ENCODE peak calls at places on chromosome 15, in eight cellular contexts. Z is adrenal gland, Y is neural progenitor cell, M is progenitor cell of endocrine pancreas, J is foreskin fibroblast, R is GM12864, P is AG10803, C is choroid plexus epithelial cell. E is an unnamed sample.

GRCh38 chr15:92011611-92012367 is 158.3 kb downstream of the SLCO3A1 start:
- DNase-seq in Z (peak), Y (no peak), M (no peak), J (no peak), R (no peak), P (peak), C (no peak), E (no peak)

GRCh38 chr15:43775411-43775965 is 1.3 kb downstream of the ELL3 start:
- DNase-seq in Z (peak), Y (peak), M (no peak), J (no peak), R (no peak), P (peak), C (no peak), E (peak)

GRCh38 chr15:73374599-73374998 is 5.8 kb upstream of the HCN4 start:
- DNase-seq in Z (no peak), Y (no peak), M (no peak), J (no peak), R (no peak), P (no peak), C (no peak), E (no peak)

GRCh38 chr15:62781081-62781497 is 261.5 kb upstream of the TPM1 start:
- DNase-seq in Z (no peak), Y (peak), M (no peak), J (no peak), R (no peak), P (no peak), C (no peak), E (no peak)

GRCh38 chr15:25182736-25183445 is 228.1 kb downstream of the SNRPN start:
- DNase-seq in Z (no peak), Y (no peak), M (no peak), J (no peak), R (no peak), P (no peak), C (no peak), E (no peak)

GRCh38 chr15:93989611-93990010 is 241.8 kb upstream of the MCTP2 start:
- DNase-seq in Z (no peak), Y (no peak), M (no peak), J (no peak), R (no peak), P (no peak), C (no peak), E (no peak)

GRCh38 chr15:40830884-40831283 is 2.4 kb upstream of the PPP1R14D start:
- DNase-seq in Z (no peak), Y (no peak), M (no peak), J (no peak), R (no peak), P (no peak), C (no peak), E (peak)

GRCh38 chr15:34647569-34648334 is 64.3 kb upstream of the GOLGA8B start:
- DNase-seq in Z (peak), Y (no peak), M (no peak), J (no peak), R (no peak), P (no peak), C (peak), E (no peak)

GRCh38 chr15:92832992-92833438 is 67.1 kb upstream of the CHD2 start:
- DNase-seq in Z (no peak), Y (no peak), M (no peak), J (no peak), R (no peak), P (peak), C (peak), E (no peak)

GRCh38 chr15:29024681-29025080 is 138.9 kb downstream of the APBA2 start:
- DNase-seq in Z (no peak), Y (no peak), M (no peak), J (no peak), R (no peak), P (no peak), C (no peak), E (no peak)

GRCh38 chr15:63401078-63401477 is 19.4 kb upstream of the CA12 start:
- DNase-seq in Z (no peak), Y (no peak), M (no peak), J (no peak), R (no peak), P (no peak), C (no peak), E (no peak)

GRCh38 chr15:71440479-71441071 is 325.3 kb downstream of the THSD4 start:
- DNase-seq in Z (no peak), Y (peak), M (no peak), J (peak), R (peak), P (peak), C (peak), E (no peak)

GRCh38 chr15:25181290-25182097 is 226.7 kb downstream of the SNRPN start:
- DNase-seq in Z (no peak), Y (no peak), M (peak), J (no peak), R (no peak), P (no peak), C (no peak), E (no peak)

GRCh38 chr15:60840703-60841411 is 361.9 kb upstream of the ICE2 start:
- DNase-seq in Z (no peak), Y (peak), M (no peak), J (no peak), R (no peak), P (no peak), C (no peak), E (no peak)

GRCh38 chr15:89116404-89116803 is 28.1 kb downstream of the ABHD2 start:
- DNase-seq in Z (no peak), Y (no peak), M (no peak), J (no peak), R (no peak), P (no peak), C (no peak), E (no peak)

GRCh38 chr15:40308844-40309189 is 1.1 kb upstream of the PLCB2 start:
- DNase-seq in Z (no peak), Y (no peak), M (no peak), J (no peak), R (no peak), P (no peak), C (no peak), E (no peak)

GRCh38 chr15:82850731-82851130 is 41.3 kb downstream of the WHAMM start:
- DNase-seq in Z (peak), Y (no peak), M (no peak), J (peak), R (no peak), P (no peak), C (no peak), E (no peak)

GRCh38 chr15:44595656-44596510 is 58.9 kb downstream of the EIF3J start:
- DNase-seq in Z (no peak), Y (no peak), M (no peak), J (no peak), R (peak), P (no peak), C (no peak), E (no peak)

GRCh38 chr15:34102175-34102925 is 467 bp downstream of the PGBD4 start:
- DNase-seq in Z (no peak), Y (no peak), M (no peak), J (no peak), R (no peak), P (no peak), C (peak), E (no peak)

GRCh38 chr15:51051776-51052175 is 42.9 kb downstream of the TNFAIP8L3 start:
- DNase-seq in Z (peak), Y (no peak), M (no peak), J (no peak), R (no peak), P (peak), C (no peak), E (no peak)

GRCh38 chr15:43277901-43278300 is 11.2 kb upstream of the TGM5 start:
- DNase-seq in Z (no peak), Y (no peak), M (no peak), J (no peak), R (no peak), P (no peak), C (no peak), E (no peak)

GRCh38 chr15:40775740-40776536 is 6.2 kb downstream of the C15orf62 start:
- DNase-seq in Z (peak), Y (no peak), M (no peak), J (no peak), R (no peak), P (no peak), C (no peak), E (no peak)

GRCh38 chr15:67504796-67505195 is 16.1 kb upstream of the C15orf61 start:
- DNase-seq in Z (no peak), Y (no peak), M (no peak), J (peak), R (no peak), P (peak), C (no peak), E (no peak)

GRCh38 chr15:65529754-65530317 is 427 bp upstream of the HACD3 start:
- DNase-seq in Z (no peak), Y (no peak), M (no peak), J (no peak), R (no peak), P (no peak), C (no peak), E (no peak)

GRCh38 chr15:82970078-82970686 is 15.8 kb upstream of the RAMAC start:
- DNase-seq in Z (no peak), Y (no peak), M (no peak), J (no peak), R (no peak), P (no peak), C (no peak), E (no peak)

GRCh38 chr15:66917904-66918448 is 147.4 kb upstream of the SMAD3 start:
- DNase-seq in Z (no peak), Y (no peak), M (no peak), J (no peak), R (no peak), P (no peak), C (no peak), E (no peak)

GRCh38 chr15:99384992-99385669 is 133.8 kb downstream of the LRRC28 start:
- DNase-seq in Z (no peak), Y (no peak), M (no peak), J (no peak), R (no peak), P (no peak), C (peak), E (no peak)

GRCh38 chr15:95626501-95627361 is 703.8 kb upstream of the NR2F2 start:
- DNase-seq in Z (no peak), Y (peak), M (no peak), J (no peak), R (no peak), P (no peak), C (peak), E (no peak)

GRCh38 chr15:78162038-78162437 is 12.9 kb downstream of the IDH3A start:
- DNase-seq in Z (no peak), Y (no peak), M (no peak), J (no peak), R (no peak), P (no peak), C (no peak), E (no peak)

GRCh38 chr15:60062826-60063225 is 58.7 kb downstream of the FOXB1 start:
- DNase-seq in Z (no peak), Y (no peak), M (no peak), J (peak), R (no peak), P (peak), C (peak), E (no peak)

GRCh38 chr15:47184003-47184404 is 533.3 kb upstream of the SEMA6D start:
- DNase-seq in Z (no peak), Y (peak), M (peak), J (peak), R (no peak), P (no peak), C (no peak), E (peak)

GRCh38 chr15:61159901-61160300 is 69.2 kb downstream of the RORA start:
- DNase-seq in Z (no peak), Y (no peak), M (no peak), J (no peak), R (no peak), P (no peak), C (no peak), E (no peak)

GRCh38 chr15:63491116-63491817 is 13.1 kb upstream of the USP3 start:
- DNase-seq in Z (no peak), Y (no peak), M (no peak), J (no peak), R (no peak), P (peak), C (no peak), E (no peak)

GRCh38 chr15:42286445-42287029 is 13.3 kb upstream of the TMEM87A start:
- DNase-seq in Z (no peak), Y (no peak), M (no peak), J (peak), R (no peak), P (peak), C (peak), E (no peak)

GRCh38 chr15:38299216-38299615 is 46.6 kb downstream of the SPRED1 start:
- DNase-seq in Z (no peak), Y (no peak), M (no peak), J (peak), R (no peak), P (peak), C (peak), E (no peak)

GRCh38 chr15:30023798-30024295 is 58.9 kb upstream of the GOLGA8J start:
- DNase-seq in Z (no peak), Y (no peak), M (no peak), J (peak), R (no peak), P (peak), C (peak), E (no peak)

GRCh38 chr15:63042879-63043340 is 363 bp downstream of the TPM1 start:
- DNase-seq in Z (no peak), Y (peak), M (no peak), J (no peak), R (no peak), P (no peak), C (peak), E (no peak)

GRCh38 chr15:56460046-56460445 is 4.9 kb downstream of the MNS1 start:
- DNase-seq in Z (no peak), Y (no peak), M (no peak), J (no peak), R (no peak), P (peak), C (no peak), E (no peak)

DNA sequence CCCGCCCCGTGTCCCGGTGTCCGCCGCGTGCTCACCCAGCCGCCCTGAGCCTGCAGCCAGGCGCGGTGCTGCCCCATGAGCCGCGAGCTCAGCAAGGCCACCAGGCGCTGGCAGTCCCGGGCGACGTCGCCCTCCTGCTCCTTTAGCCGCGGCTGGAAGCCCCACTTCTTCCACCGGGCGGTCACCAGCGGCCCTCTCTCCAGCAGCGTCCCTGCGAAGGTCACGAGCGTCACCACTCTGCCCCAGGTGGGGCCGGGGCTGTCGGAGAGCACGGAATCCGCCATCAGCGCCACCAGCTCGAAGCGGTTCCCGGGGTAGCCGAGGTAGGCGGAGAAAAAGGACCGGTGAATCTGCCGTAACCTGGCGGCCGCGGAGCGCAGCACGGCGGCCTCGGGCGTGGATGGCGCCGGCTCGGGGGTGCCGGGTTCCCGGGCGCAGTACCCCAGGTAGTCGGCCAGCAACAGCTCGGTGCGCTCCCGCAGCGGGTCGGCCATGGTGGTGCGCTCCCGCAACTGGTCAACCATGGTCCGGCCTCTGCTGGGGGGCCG is 298 bp downstream of the BCL2L10 start:
- DNase-seq in Z (peak), Y (no peak), M (no peak), J (no peak), R (no peak), P (no peak), C (no peak), E (peak)
- TF ChIP-seq CTCF in Z (no peak), Y (no peak), M (no peak), J (no peak), R (peak), P (no peak), C (peak), E (no peak)

GRCh38 chr15:22902578-22902977 is 64.1 kb downstream of the NIPA2 start:
- DNase-seq in Z (no peak), Y (no peak), M (no peak), J (no peak), R (no peak), P (no peak), C (no peak), E (no peak)
- TF ChIP-seq CTCF in Z (no peak), Y (no peak), M (no peak), J (no peak), R (no peak), P (no peak), C (no peak), E (no peak)

GRCh38 chr15:84638103-84638502 is 16.0 kb downstream of the WDR73 start:
- DNase-seq in Z (no peak), Y (no peak), M (no peak), J (no peak), R (no peak), P (peak), C (peak), E (no peak)
- TF ChIP-seq CTCF in Z (no peak), Y (no peak), M (no peak), J (no peak), R (peak), P (no peak), C (peak), E (no peak)

GRCh38 chr15:86877171-86877631 is 797.5 kb downstream of the AGBL1 start:
- DNase-seq in Z (no peak), Y (no peak), M (no peak), J (no peak), R (no peak), P (no peak), C (no peak), E (no peak)
- TF ChIP-seq CTCF in Z (no peak), Y (peak), M (no peak), J (no peak), R (no peak), P (no peak), C (no peak), E (no peak)

E was measured in endothelial cell.